ENCODE peak calls at places on chromosomes 11 and 22, in five cellular contexts. One of them, this sample, is unnamed.
A peak's percentile ranks its signal among the peaks of the same experiment; 100 is the strongest.

GRCh38 chr22:23862103-23862502 is 4.4 kb downstream of the SLC2A11 start:
- DNase-seq in sciatic nerve: no peak
- DNase-seq in NCI-H1105 treated with DMSO at 0.1 percent for 48 hours: peak; percentile 38
- DNase-seq in psoas muscle: no peak
- DNase-seq in right cardiac atrium: no peak
- DNase-seq in this sample: no peak

GRCh38 chr22:24146791-24147353 is 34.4 kb upstream of the SUSD2 start:
- DNase-seq in psoas muscle: no peak
- DNase-seq in NCI-H1105 treated with DMSO at 0.1 percent for 48 hours: no peak
- DNase-seq in sciatic nerve: peak; percentile 70
- DNase-seq in right cardiac atrium: peak; percentile 75
- DNase-seq in this sample: no peak

GRCh38 chr11:16194566-16194965 is 161.8 kb downstream of the SOX6 start:
- DNase-seq in right cardiac atrium: peak; percentile 51
- DNase-seq in psoas muscle: no peak
- DNase-seq in sciatic nerve: no peak
- DNase-seq in NCI-H1105 treated with DMSO at 0.1 percent for 48 hours: no peak
- DNase-seq in this sample: no peak

GRCh38 chr22:29072979-29073617 is at the start of gene KREMEN1:
- DNase-seq in NCI-H1105 treated with DMSO at 0.1 percent for 48 hours: no peak
- DNase-seq in right cardiac atrium: peak; percentile 70
- DNase-seq in psoas muscle: no peak
- DNase-seq in sciatic nerve: no peak
- DNase-seq in this sample: peak; percentile 60

GRCh38 chr22:38177926-38178604 is 3.6 kb downstream of the PLA2G6 start:
- DNase-seq in psoas muscle: peak; percentile 54
- DNase-seq in sciatic nerve: no peak
- DNase-seq in NCI-H1105 treated with DMSO at 0.1 percent for 48 hours: no peak
- DNase-seq in right cardiac atrium: peak; percentile 42
- DNase-seq in this sample: peak; percentile 73

GRCh38 chr11:65625628-65626342 is 10.2 kb downstream of the PCNX3 start:
- DNase-seq in psoas muscle: peak; percentile 62
- DNase-seq in NCI-H1105 treated with DMSO at 0.1 percent for 48 hours: no peak
- DNase-seq in right cardiac atrium: peak; percentile 88
- DNase-seq in sciatic nerve: peak; percentile 81
- DNase-seq in this sample: peak; percentile 76

GRCh38 chr11:117701781-117702180 is 95.2 kb downstream of the DSCAML1 start:
- DNase-seq in right cardiac atrium: no peak
- DNase-seq in psoas muscle: no peak
- DNase-seq in sciatic nerve: no peak
- DNase-seq in NCI-H1105 treated with DMSO at 0.1 percent for 48 hours: no peak
- DNase-seq in this sample: no peak

GRCh38 chr11:1757861-1758610 is 5.7 kb downstream of the CTSD start:
- DNase-seq in NCI-H1105 treated with DMSO at 0.1 percent for 48 hours: no peak
- DNase-seq in right cardiac atrium: peak; percentile 66
- DNase-seq in sciatic nerve: peak; percentile 55
- DNase-seq in psoas muscle: peak; percentile 21
- DNase-seq in this sample: peak; percentile 64

GRCh38 chr11:2531277-2531986 is 86.6 kb downstream of the KCNQ1 start:
- DNase-seq in psoas muscle: peak; percentile 76
- DNase-seq in NCI-H1105 treated with DMSO at 0.1 percent for 48 hours: peak; percentile 30
- DNase-seq in right cardiac atrium: peak; percentile 92
- DNase-seq in sciatic nerve: peak; percentile 90
- DNase-seq in this sample: peak; percentile 80

GRCh38 chr11:126917531-126918204 is 82.9 kb downstream of the KIRREL3 start:
- DNase-seq in NCI-H1105 treated with DMSO at 0.1 percent for 48 hours: no peak
- DNase-seq in right cardiac atrium: no peak
- DNase-seq in sciatic nerve: no peak
- DNase-seq in psoas muscle: no peak
- DNase-seq in this sample: no peak

GRCh38 chr11:110432713-110433392 is 3.1 kb downstream of the FDX1 start:
- DNase-seq in psoas muscle: no peak
- DNase-seq in right cardiac atrium: no peak
- DNase-seq in NCI-H1105 treated with DMSO at 0.1 percent for 48 hours: no peak
- DNase-seq in sciatic nerve: no peak
- DNase-seq in this sample: no peak

GRCh38 chr22:43992331-43992821 is 31.7 kb upstream of the PARVB start:
- DNase-seq in psoas muscle: no peak
- DNase-seq in right cardiac atrium: no peak
- DNase-seq in sciatic nerve: no peak
- DNase-seq in NCI-H1105 treated with DMSO at 0.1 percent for 48 hours: no peak
- DNase-seq in this sample: peak; percentile 40

GRCh38 chr11:74011360-74012071 is 2.6 kb upstream of the UCP3 start:
- DNase-seq in NCI-H1105 treated with DMSO at 0.1 percent for 48 hours: no peak
- DNase-seq in psoas muscle: no peak
- DNase-seq in sciatic nerve: no peak
- DNase-seq in right cardiac atrium: no peak
- DNase-seq in this sample: peak; percentile 33

GRCh38 chr22:20015971-20016733 is 471 bp downstream of the ARVCF start:
- DNase-seq in sciatic nerve: peak; percentile 75
- DNase-seq in right cardiac atrium: peak; percentile 74
- DNase-seq in NCI-H1105 treated with DMSO at 0.1 percent for 48 hours: peak; percentile 16
- DNase-seq in psoas muscle: no peak
- DNase-seq in this sample: peak; percentile 58